ENCODE peak calls at places on chromosome 9, in ten cellular contexts. P is mucosa of descending colon; H is T-helper 17 cell; R is left cardiac atrium; J is activated CD8-positive, alpha-beta T cell treated with anti-CD3 and anti-CD28 coated beads, Interleukin-2, amount 10 ng/mL, durations not matched to agents 7 days and 5 days; S is GM12878; G is activated T-helper 17 cell treated with anti-CD3 and anti-CD28 coated beads, Interleukin-2, amount 50 U/mL, for 72 hours; M is right cardiac atrium; Q is Right ventricle myocardium inferior; K is Panc1. B is an unnamed sample.

GRCh38 chr9:100521282-100521681 is 48.3 kb downstream of the TMEFF1 start:
- ATAC-seq in P (no peak), H (no peak), R (no peak), J (peak; percentile 27), S (no peak), G (peak; percentile 59), M (no peak), Q (no peak), K (no peak), B (no peak)

GRCh38 chr9:124574944-124575343 is 67.7 kb upstream of the NR5A1 start:
- ATAC-seq in P (peak; percentile 96), H (no peak), R (no peak), J (no peak), S (no peak), G (peak; percentile 66), M (no peak), Q (no peak), K (peak; percentile 92), B (no peak)

GRCh38 chr9:35962126-35962906 is 4.4 kb upstream of the OR2S2 start:
- ATAC-seq in P (no peak), H (no peak), R (no peak), J (no peak), S (no peak), G (no peak), M (peak; percentile 46), Q (peak; percentile 77), K (peak; percentile 70), B (no peak)

GRCh38 chr9:109303900-109304299 is 17.0 kb downstream of the EPB41L4B start:
- ATAC-seq in P (peak; percentile 60), H (no peak), R (no peak), J (no peak), S (no peak), G (no peak), M (no peak), Q (no peak), K (no peak), B (no peak)

GRCh38 chr9:129761293-129761900 is 8.6 kb upstream of the PTGES start:
- ATAC-seq in P (peak; percentile 76), H (no peak), R (peak; percentile 76), J (no peak), S (no peak), G (no peak), M (peak; percentile 73), Q (peak; percentile 74), K (peak; percentile 69), B (no peak)

GRCh38 chr9:3491450-3491849 is 34.4 kb downstream of the RFX3 start:
- ATAC-seq in P (no peak), H (no peak), R (no peak), J (no peak), S (peak; percentile 54), G (no peak), M (no peak), Q (no peak), K (no peak), B (no peak)

GRCh38 chr9:94912700-94913249 is 186.3 kb downstream of the AOPEP start:
- ATAC-seq in P (no peak), H (no peak), R (no peak), J (no peak), S (no peak), G (no peak), M (no peak), Q (no peak), K (peak; percentile 81), B (no peak)

GRCh38 chr9:71746023-71746752 is 22.1 kb downstream of the CEMIP2 start:
- ATAC-seq in P (no peak), H (no peak), R (no peak), J (no peak), S (no peak), G (no peak), M (no peak), Q (no peak), K (no peak), B (no peak)

GRCh38 chr9:69149321-69149807 is 24.7 kb upstream of the TJP2 start:
- ATAC-seq in P (peak; percentile 34), H (no peak), R (peak; percentile 79), J (no peak), S (no peak), G (no peak), M (peak; percentile 68), Q (peak; percentile 38), K (peak; percentile 53), B (no peak)

GRCh38 chr9:122133263-122133983 is 26.2 kb downstream of the NDUFA8 start:
- ATAC-seq in P (no peak), H (no peak), R (peak; percentile 32), J (no peak), S (no peak), G (no peak), M (peak; percentile 72), Q (no peak), K (no peak), B (no peak)

GRCh38 chr9:85430659-85431370 is 310.9 kb downstream of the AGTPBP1 start:
- ATAC-seq in P (no peak), H (no peak), R (no peak), J (no peak), S (no peak), G (no peak), M (no peak), Q (no peak), K (no peak), B (no peak)

GRCh38 chr9:122808141-122808540 is 8.2 kb downstream of the OR1K1 start:
- ATAC-seq in P (no peak), H (peak; percentile 68), R (no peak), J (peak; percentile 72), S (no peak), G (peak; percentile 36), M (no peak), Q (no peak), K (no peak), B (no peak)

GRCh38 chr9:109224751-109225150 is 57.7 kb upstream of the FRRS1L start:
- ATAC-seq in P (no peak), H (no peak), R (no peak), J (no peak), S (no peak), G (no peak), M (no peak), Q (no peak), K (no peak), B (no peak)

GRCh38 chr9:38120961-38121360 is 51.9 kb upstream of the SHB start:
- ATAC-seq in P (no peak), H (no peak), R (no peak), J (no peak), S (no peak), G (no peak), M (no peak), Q (no peak), K (no peak), B (peak; percentile 17)

GRCh38 chr9:128061305-128061704 is 5.8 kb downstream of the NAIF1 start:
- ATAC-seq in P (peak; percentile 14), H (peak; percentile 64), R (no peak), J (peak; percentile 64), S (peak; percentile 49), G (peak; percentile 59), M (no peak), Q (no peak), K (no peak), B (peak; percentile 36)

GRCh38 chr9:105439428-105439827 is 8.4 kb upstream of the FSD1L start:
- ATAC-seq in P (peak; percentile 46), H (no peak), R (peak; percentile 87), J (no peak), S (no peak), G (no peak), M (peak; percentile 71), Q (peak; percentile 74), K (no peak), B (no peak)

GRCh38 chr9:34572092-34572491 is 17.4 kb downstream of the CNTFR start:
- ATAC-seq in P (peak; percentile 88), H (no peak), R (no peak), J (no peak), S (no peak), G (no peak), M (no peak), Q (no peak), K (no peak), B (no peak)

GRCh38 chr9:129069128-129069824 is 11.6 kb upstream of the DOLPP1 start:
- ATAC-seq in P (peak; percentile 80), H (peak; percentile 90), R (peak; percentile 96), J (peak; percentile 95), S (peak; percentile 96), G (peak; percentile 87), M (peak; percentile 87), Q (peak; percentile 94), K (no peak), B (peak; percentile 95)

GRCh38 chr9:127418037-127418471 is 6.1 kb upstream of the ZNF79 start:
- ATAC-seq in P (peak; percentile 37), H (peak; percentile 54), R (no peak), J (peak; percentile 73), S (peak; percentile 89), G (peak; percentile 42), M (peak; percentile 48), Q (peak; percentile 21), K (peak; percentile 56), B (peak; percentile 31)

GRCh38 chr9:93536874-93537273 is 39.5 kb upstream of the PHF2 start:
- ATAC-seq in P (peak; percentile 18), H (no peak), R (no peak), J (no peak), S (no peak), G (no peak), M (no peak), Q (peak; percentile 32), K (no peak), B (no peak)

GRCh38 chr9:76441551-76442322 is 17.2 kb upstream of the GCNT1 start:
- ATAC-seq in P (no peak), H (peak; percentile 45), R (no peak), J (peak; percentile 64), S (peak; percentile 78), G (peak; percentile 82), M (no peak), Q (no peak), K (no peak), B (peak; percentile 77)

GRCh38 chr9:129880654-129881546 is 45.6 kb downstream of the USP20 start:
- ATAC-seq in P (no peak), H (no peak), R (no peak), J (no peak), S (no peak), G (no peak), M (no peak), Q (no peak), K (no peak), B (no peak)

GRCh38 chr9:10108815-10109214 is 504.0 kb downstream of the PTPRD start:
- ATAC-seq in P (no peak), H (no peak), R (peak; percentile 74), J (no peak), S (no peak), G (no peak), M (peak; percentile 57), Q (peak; percentile 78), K (no peak), B (no peak)

GRCh38 chr9:128103589-128103962 is 24.0 kb downstream of the PTGES2 start:
- ATAC-seq in P (peak; percentile 6), H (peak; percentile 77), R (no peak), J (peak; percentile 69), S (peak; percentile 31), G (peak; percentile 75), M (no peak), Q (no peak), K (no peak), B (no peak)

GRCh38 chr9:85223506-85224108 is 518.1 kb downstream of the AGTPBP1 start:
- ATAC-seq in P (no peak), H (no peak), R (no peak), J (no peak), S (no peak), G (no peak), M (no peak), Q (no peak), K (no peak), B (no peak)